ENCODE peak calls at places on chromosomes 3 and 15, in nine cellular contexts. X, O, W, U, F, J, P, Z and G are unnamed samples. For H3K4me1, the result is how much of the 10 kb centered on the place peaks cover.

GRCh38 chr3:127822166-127822835 is at the start of gene MGLL:
- DNase-seq in X (peak), O (no peak), W (peak), U (peak), F (peak), J (no peak), P (peak), Z (peak), G (peak)

GRCh38 chr3:79111375-79112052 is 656.3 kb downstream of the ROBO1 start:
- DNase-seq in X (no peak), O (no peak), W (no peak), U (no peak), F (no peak), J (no peak), P (no peak), Z (no peak), G (peak)

GRCh38 chr3:122392868-122393844 is 9.2 kb downstream of the FAM162A start:
- DNase-seq in X (peak), O (peak), W (no peak), U (peak), F (no peak), J (no peak), P (no peak), Z (peak), G (peak)

GRCh38 chr3:52036829-52037228 is 19.5 kb downstream of the DUSP7 start:
- DNase-seq in X (no peak), O (no peak), W (no peak), U (no peak), F (no peak), J (no peak), P (no peak), Z (peak), G (no peak)

GRCh38 chr3:158532099-158532734 is 38.8 kb upstream of the MLF1 start:
- DNase-seq in X (peak), O (peak), W (no peak), U (peak), F (no peak), J (peak), P (no peak), Z (peak), G (peak)

GRCh38 chr15:77044228-77045042 is 26.5 kb downstream of the TSPAN3 start:
- DNase-seq in X (no peak), O (no peak), W (no peak), U (no peak), F (no peak), J (no peak), P (no peak), Z (no peak), G (no peak)

GRCh38 chr3:51176923-51177322 is 208.2 kb upstream of the MANF start:
- DNase-seq in X (no peak), O (no peak), W (no peak), U (no peak), F (no peak), J (no peak), P (no peak), Z (no peak), G (no peak)

GRCh38 chr3:7682822-7683229 is 818.8 kb upstream of the LMCD1 start:
- DNase-seq in X (no peak), O (no peak), W (no peak), U (no peak), F (no peak), J (no peak), P (no peak), Z (peak), G (peak)

GRCh38 chr3:171055336-171056178 is 29.0 kb upstream of the SLC2A2 start:
- DNase-seq in X (peak), O (no peak), W (no peak), U (no peak), F (no peak), J (no peak), P (no peak), Z (no peak), G (peak)

GRCh38 chr15:52563499-52564060 is 5.2 kb downstream of the ARPP19 start:
- DNase-seq in X (no peak), O (no peak), W (no peak), U (no peak), F (no peak), J (no peak), P (no peak), Z (no peak), G (no peak)

GRCh38 chr15:56099311-56099710 is 105.9 kb upstream of the NEDD4 start:
- DNase-seq in X (no peak), O (no peak), W (no peak), U (no peak), F (no peak), J (no peak), P (no peak), Z (no peak), G (no peak)

GRCh38 chr3:24145981-24146822 is 201.1 kb downstream of the NR1D2 start:
- DNase-seq in X (peak), O (no peak), W (no peak), U (no peak), F (no peak), J (no peak), P (no peak), Z (peak), G (peak)

GRCh38 chr15:60316961-60317360 is 80.8 kb downstream of the ANXA2 start:
- DNase-seq in X (no peak), O (no peak), W (no peak), U (no peak), F (no peak), J (no peak), P (no peak), Z (no peak), G (no peak)

DNA sequence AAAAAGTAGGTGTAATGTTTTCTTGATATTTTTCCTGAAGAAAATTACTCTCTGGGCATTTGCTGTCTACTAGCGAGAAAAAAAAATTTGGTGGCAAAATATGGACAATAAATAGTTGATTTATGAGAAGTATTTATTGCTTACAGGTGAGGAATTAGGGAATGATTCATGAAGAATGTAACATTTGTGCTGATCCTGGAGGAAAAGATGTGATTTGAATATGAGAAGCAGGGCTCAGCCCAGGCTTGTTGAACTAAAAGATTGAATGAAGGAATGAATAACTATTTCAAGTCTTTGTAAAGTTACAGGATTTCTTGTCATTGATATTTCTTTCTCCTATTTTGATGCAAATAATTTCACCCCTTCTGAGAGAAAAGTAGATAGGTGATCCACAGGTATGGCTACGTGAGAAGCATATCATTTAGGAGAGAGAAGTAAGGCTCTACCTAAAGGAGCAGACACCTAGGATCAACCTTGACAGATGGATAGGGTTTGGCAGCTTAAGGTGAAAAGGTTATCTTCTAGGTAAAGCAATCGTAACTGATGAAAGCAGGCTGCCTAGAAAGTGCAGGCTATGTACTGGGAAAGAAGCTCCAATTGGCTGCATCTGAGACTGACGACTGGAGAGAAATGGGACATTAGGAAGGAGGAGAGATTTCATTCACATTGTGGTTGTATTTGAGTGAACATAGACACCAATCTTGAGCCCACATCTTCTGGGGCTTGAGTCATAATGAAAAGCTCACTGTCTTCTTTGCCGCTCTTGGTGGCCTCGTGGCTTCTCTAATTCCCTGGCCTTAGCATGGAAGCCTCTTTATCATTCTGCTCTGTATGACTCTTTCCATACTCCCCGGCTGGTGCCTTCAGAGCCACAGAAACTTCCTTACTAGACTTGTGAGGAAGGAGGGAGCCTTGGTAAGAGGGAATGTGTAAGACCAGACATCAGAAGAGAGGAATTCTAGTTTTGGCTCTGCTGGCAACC is 106.5 kb downstream of the P3H2 start:
- DNase-seq in X (no peak), O (no peak), W (no peak), U (no peak), F (no peak), J (no peak), P (no peak), Z (peak), G (no peak)
- H3K4me1 ChIP-seq in X (half or more), O (under half), W (under half), U (under half), F (under half), J (half or more), P (under half), Z (under half), G (under half)

GRCh38 chr3:169295912-169296311 is 367.6 kb downstream of the MECOM start:
- DNase-seq in X (no peak), O (peak), W (no peak), U (no peak), F (no peak), J (no peak), P (no peak), Z (no peak), G (no peak)
- H3K4me1 ChIP-seq in X (under half), O (under half), W (under half), U (under half), F (under half), J (under half), P (under half), Z (under half), G (under half)

GRCh38 chr3:191355406-191355805 is 25.1 kb upstream of the UTS2B start:
- DNase-seq in X (no peak), O (no peak), W (no peak), U (no peak), F (no peak), J (no peak), P (no peak), Z (no peak), G (no peak)
- H3K4me1 ChIP-seq in X (half or more), O (under half), W (under half), U (under half), F (under half), J (under half), P (under half), Z (under half), G (under half)

DNA sequence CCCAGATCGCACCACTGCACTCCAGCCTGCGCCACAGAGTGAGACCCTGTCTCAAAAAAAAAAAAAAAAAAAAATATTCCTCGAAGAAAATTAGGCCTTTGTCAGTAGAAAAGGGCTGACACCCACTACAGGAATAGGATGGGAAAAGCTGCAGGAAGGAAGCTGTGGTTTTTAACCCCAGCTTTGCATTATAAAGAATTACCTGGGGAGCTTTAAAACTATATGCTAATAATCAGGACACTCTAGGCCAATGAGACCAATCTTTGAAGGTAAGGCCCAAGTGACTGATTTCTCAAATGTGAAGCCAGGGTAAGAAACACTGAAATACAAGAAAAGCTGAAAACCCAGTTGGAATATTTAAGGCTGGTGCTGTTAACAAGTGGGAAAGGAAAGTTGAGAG is 74.3 kb downstream of the RBPMS2 start:
- DNase-seq in X (no peak), O (no peak), W (no peak), U (no peak), F (no peak), J (no peak), P (no peak), Z (peak), G (no peak)
- H3K4me1 ChIP-seq in X (half or more), O (under half), W (under half), U (half or more), F (under half), J (under half), P (under half), Z (under half), G (under half)

GRCh38 chr15:74838746-74839525 is 4.0 kb downstream of the ULK3 start:
- DNase-seq in X (no peak), O (no peak), W (no peak), U (no peak), F (no peak), J (no peak), P (no peak), Z (no peak), G (no peak)
- H3K4me1 ChIP-seq in X (under half), O (under half), W (under half), U (under half), F (under half), J (under half), P (under half), Z (under half), G (under half)

DNA sequence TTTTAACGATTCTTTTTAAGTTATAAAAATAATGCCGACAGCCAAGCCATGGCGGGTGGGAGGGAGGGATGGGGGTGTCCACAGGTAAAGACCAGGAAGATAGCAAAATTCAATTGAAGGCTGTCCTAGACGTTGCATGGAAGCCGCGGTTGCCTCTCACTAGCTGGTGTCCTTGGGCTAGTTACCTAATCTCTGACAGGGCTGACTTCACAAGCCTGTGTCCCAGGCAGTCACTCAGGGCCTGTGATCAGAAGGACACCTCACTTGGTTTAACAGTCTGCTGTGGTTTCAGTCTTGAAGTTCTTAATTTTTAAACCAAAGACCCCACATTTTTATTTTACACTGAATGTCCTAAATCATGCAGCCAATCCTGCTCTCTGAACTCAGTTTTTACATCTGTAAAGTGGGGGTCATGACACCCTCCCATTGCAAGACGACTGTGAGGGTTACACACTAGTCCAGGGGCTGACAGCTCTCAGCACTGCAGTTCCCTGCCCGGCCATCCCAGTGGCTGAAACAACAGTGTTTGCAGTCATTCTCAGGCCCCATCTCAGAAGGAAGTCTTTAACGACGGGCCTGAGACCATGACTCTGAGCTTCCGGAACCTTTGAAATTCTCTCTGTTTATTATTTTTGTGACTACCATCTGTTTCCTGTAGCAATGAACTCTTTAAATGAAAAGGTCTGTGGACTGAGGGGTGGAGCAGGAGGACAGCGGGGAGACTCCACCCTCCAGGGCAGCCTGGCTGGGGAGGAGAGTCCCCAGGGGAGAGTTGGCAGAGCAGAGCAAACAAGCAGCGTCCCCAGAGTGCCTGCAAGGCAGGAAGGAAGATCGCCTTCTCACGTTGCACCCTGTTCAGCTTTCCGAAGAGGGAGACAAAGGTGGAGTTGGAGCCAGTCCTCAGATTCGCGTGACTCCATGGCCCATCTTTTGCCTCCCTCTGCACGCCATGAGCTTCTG is 525.4 kb upstream of the PROK2 start:
- DNase-seq in X (no peak), O (peak), W (no peak), U (peak), F (no peak), J (no peak), P (peak), Z (no peak), G (peak)
- H3K4me1 ChIP-seq in X (under half), O (under half), W (under half), U (under half), F (under half), J (under half), P (under half), Z (under half), G (under half)

GRCh38 chr3:183578179-183578578 is 22.7 kb upstream of the KLHL6 start:
- DNase-seq in X (no peak), O (no peak), W (no peak), U (no peak), F (no peak), J (no peak), P (no peak), Z (no peak), G (no peak)
- H3K4me1 ChIP-seq in X (under half), O (under half), W (under half), U (under half), F (under half), J (under half), P (under half), Z (under half), G (under half)

DNA sequence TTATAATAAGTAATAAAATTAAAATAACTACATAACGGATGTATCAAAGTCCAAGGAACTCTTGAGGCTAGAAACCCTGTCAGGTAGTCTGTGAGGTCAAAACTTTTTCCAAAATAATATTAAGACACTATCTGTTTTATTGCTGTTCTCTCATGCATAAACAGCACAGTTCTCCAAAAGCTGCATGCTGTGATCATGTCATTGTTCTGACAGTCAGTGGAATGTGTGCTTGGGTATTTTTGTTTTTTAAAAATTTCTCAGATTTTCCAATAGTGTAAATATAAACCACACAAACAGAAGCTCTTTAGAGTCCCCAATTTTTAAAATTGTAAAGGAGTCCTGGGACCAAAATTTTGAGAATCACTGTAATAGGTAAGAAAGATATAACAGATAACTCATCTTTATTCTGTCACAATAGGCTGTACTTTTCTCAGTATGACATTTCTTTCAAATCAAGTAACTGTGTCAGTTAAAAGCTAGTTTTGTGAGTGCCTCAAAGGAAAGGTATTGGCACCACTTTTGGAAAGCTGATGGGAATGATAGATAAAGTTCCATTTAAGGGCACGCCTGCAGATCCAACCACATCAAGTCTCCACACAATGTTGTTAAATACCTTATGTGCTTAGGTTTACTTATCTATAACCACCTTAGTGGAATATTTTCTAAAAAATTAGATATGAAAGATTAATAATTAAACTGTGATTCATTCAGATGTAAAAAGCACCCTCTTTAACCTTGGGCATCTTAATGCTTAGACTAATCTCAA is 49.3 kb downstream of the CEP152 start:
- DNase-seq in X (peak), O (no peak), W (no peak), U (no peak), F (no peak), J (no peak), P (no peak), Z (no peak), G (no peak)
- H3K4me1 ChIP-seq in X (under half), O (under half), W (under half), U (under half), F (under half), J (under half), P (under half), Z (under half), G (under half)